ENCODE peak calls at places on chromosomes 16 and 17, in eight cellular contexts. U, W, X, S, T, P, H and N are unnamed samples.

GRCh38 chr16:75821117-75821516 is 94.8 kb upstream of the CPHXL start:
- DNase-seq in U (no peak), W (no peak), X (no peak), S (no peak), T (no peak), P (no peak), H (no peak), N (no peak)

GRCh38 chr16:81201267-81201666 is 37.2 kb upstream of the BCO1 start:
- DNase-seq in U (no peak), W (no peak), X (no peak), S (no peak), T (no peak), P (no peak), H (no peak), N (no peak)

GRCh38 chr17:7184091-7184488 is 4.9 kb upstream of the ASGR1 start:
- DNase-seq in U (peak), W (no peak), X (no peak), S (no peak), T (no peak), P (no peak), H (peak), N (peak)

GRCh38 chr17:73223626-73224616 is 31.1 kb downstream of the COG1 start:
- DNase-seq in U (no peak), W (no peak), X (no peak), S (no peak), T (no peak), P (no peak), H (no peak), N (no peak)

GRCh38 chr17:3571043-3571900 is 13.7 kb upstream of the TRPV3 start:
- DNase-seq in U (no peak), W (no peak), X (no peak), S (no peak), T (no peak), P (no peak), H (no peak), N (no peak)

GRCh38 chr17:60920107-60920506 is 242.5 kb downstream of the BCAS3 start:
- DNase-seq in U (no peak), W (no peak), X (no peak), S (no peak), T (no peak), P (no peak), H (peak), N (no peak)

GRCh38 chr16:57781741-57782606 is 20.3 kb downstream of the KIFC3 start:
- DNase-seq in U (no peak), W (no peak), X (no peak), S (no peak), T (no peak), P (no peak), H (peak), N (no peak)

GRCh38 chr16:53207810-53208752 is 153.3 kb downstream of the CHD9 start:
- DNase-seq in U (peak), W (peak), X (peak), S (peak), T (peak), P (no peak), H (peak), N (peak)

GRCh38 chr17:41666336-41666680 is 22.4 kb upstream of the EIF1 start:
- DNase-seq in U (no peak), W (peak), X (no peak), S (no peak), T (no peak), P (no peak), H (no peak), N (peak)

GRCh38 chr17:50806141-50806643 is 29.2 kb upstream of the WFIKKN2 start:
- DNase-seq in U (no peak), W (no peak), X (no peak), S (peak), T (no peak), P (no peak), H (peak), N (no peak)

GRCh38 chr17:58583486-58583885 is 69.0 kb upstream of the MTMR4 start:
- DNase-seq in U (no peak), W (no peak), X (no peak), S (no peak), T (no peak), P (no peak), H (no peak), N (no peak)

GRCh38 chr17:39527220-39527813 is 66.0 kb downstream of the CDK12 start:
- DNase-seq in U (no peak), W (peak), X (no peak), S (no peak), T (no peak), P (no peak), H (peak), N (no peak)

GRCh38 chr16:10888320-10888937 is 11.4 kb downstream of the CIITA start:
- DNase-seq in U (no peak), W (no peak), X (no peak), S (no peak), T (no peak), P (no peak), H (no peak), N (no peak)

GRCh38 chr16:29737713-29738112 is 8.1 kb downstream of the C16orf54 start:
- DNase-seq in U (no peak), W (no peak), X (no peak), S (no peak), T (no peak), P (no peak), H (no peak), N (no peak)

GRCh38 chr16:12392585-12393089 is 411.1 kb downstream of the CPPED1 start:
- DNase-seq in U (no peak), W (no peak), X (no peak), S (no peak), T (no peak), P (no peak), H (no peak), N (peak)

GRCh38 chr16:17470002-17470870 is 524 bp downstream of the XYLT1 start:
- DNase-seq in U (no peak), W (no peak), X (no peak), S (peak), T (no peak), P (no peak), H (no peak), N (peak)

GRCh38 chr16:86682219-86682904 is 104.0 kb downstream of the FOXL1 start:
- DNase-seq in U (no peak), W (no peak), X (no peak), S (no peak), T (no peak), P (no peak), H (no peak), N (no peak)

GRCh38 chr16:86679490-86679889 is 101.1 kb downstream of the FOXL1 start:
- DNase-seq in U (no peak), W (no peak), X (no peak), S (no peak), T (no peak), P (no peak), H (no peak), N (no peak)

GRCh38 chr16:86681440-86681838 is 103.1 kb downstream of the FOXL1 start:
- DNase-seq in U (no peak), W (no peak), X (no peak), S (no peak), T (no peak), P (no peak), H (no peak), N (no peak)

GRCh38 chr16:86680661-86681439 is 102.5 kb downstream of the FOXL1 start:
- DNase-seq in U (no peak), W (no peak), X (no peak), S (no peak), T (no peak), P (no peak), H (no peak), N (no peak)

GRCh38 chr16:86680137-86680536 is 101.8 kb downstream of the FOXL1 start:
- DNase-seq in U (no peak), W (no peak), X (no peak), S (no peak), T (no peak), P (no peak), H (no peak), N (no peak)
- TF ChIP-seq POLR2AphosphoS5 in U (no peak), W (no peak), X (no peak), S (no peak), T (no peak), P (no peak), H (no peak), N (no peak)

DNA sequence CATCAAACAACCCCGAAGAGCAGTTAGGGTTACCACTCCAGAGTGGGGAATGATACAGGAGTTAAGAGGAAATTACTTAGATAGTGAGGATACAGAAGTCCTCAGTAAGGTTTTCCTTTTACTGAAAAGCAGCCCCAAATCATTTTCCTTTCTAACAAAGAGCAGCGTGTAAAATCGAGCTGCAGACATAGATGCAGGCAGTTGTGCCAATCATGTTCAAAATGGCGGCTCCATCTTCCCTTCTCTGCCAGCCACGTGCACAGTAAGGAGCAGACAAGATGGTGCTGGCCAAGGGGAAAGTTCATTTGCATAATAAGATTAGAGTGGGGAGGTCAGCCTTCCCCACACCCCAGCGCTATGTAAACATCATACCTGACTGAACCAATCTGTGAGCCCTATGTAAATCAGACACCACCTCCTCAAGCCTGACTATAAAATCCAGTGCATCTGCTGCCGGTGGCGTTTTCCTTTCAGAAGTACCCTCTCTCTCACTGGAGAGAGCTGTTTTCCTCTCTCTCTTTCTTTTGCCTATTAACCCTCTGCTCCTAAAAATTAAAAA is 2.5 kb upstream of the SRL start:
- DNase-seq in U (no peak), W (peak), X (no peak), S (no peak), T (no peak), P (no peak), H (no peak), N (no peak)
- TF ChIP-seq POLR2AphosphoS5 in U (no peak), W (no peak), X (no peak), S (no peak), T (no peak), P (no peak), H (no peak), N (no peak)

GRCh38 chr16:19857593-19857992 is 27.1 kb downstream of the GPRC5B start:
- DNase-seq in U (no peak), W (no peak), X (no peak), S (no peak), T (no peak), P (no peak), H (no peak), N (no peak)

GRCh38 chr16:19853973-19854876 is 30.4 kb downstream of the GPRC5B start:
- DNase-seq in U (no peak), W (no peak), X (no peak), S (no peak), T (no peak), P (no peak), H (no peak), N (no peak)

GRCh38 chr16:19858006-19858653 is 26.5 kb downstream of the GPRC5B start:
- DNase-seq in U (no peak), W (no peak), X (no peak), S (no peak), T (no peak), P (no peak), H (no peak), N (no peak)

GRCh38 chr16:19858654-19859018 is 26.0 kb downstream of the GPRC5B start:
- DNase-seq in U (no peak), W (no peak), X (no peak), S (no peak), T (no peak), P (no peak), H (no peak), N (no peak)

DNA sequence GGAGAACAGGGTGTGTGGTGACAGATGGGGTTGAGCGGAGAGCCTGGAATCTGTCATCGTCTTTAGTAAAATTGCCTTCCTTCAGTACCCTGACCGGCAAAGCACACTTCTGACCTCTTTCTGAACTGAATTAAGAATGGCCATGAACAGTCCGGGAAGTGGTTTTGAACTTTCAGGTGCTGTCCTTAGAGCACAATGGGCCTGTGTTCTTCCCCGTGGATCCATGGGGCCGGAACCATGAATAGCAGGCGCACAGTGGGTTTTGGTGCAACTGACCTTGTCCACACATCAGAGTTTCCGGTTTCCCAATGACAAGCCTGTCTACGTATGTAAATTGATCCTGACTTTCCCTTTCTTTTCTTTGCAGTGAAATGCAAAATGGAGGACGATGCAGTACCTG is 28.5 kb downstream of the GPRC5B start:
- DNase-seq in U (no peak), W (no peak), X (no peak), S (no peak), T (no peak), P (no peak), H (no peak), N (no peak)
- TF ChIP-seq POLR2AphosphoS5 in U (no peak), W (no peak), X (no peak), S (no peak), T (no peak), P (no peak), H (no peak), N (no peak)

DNA sequence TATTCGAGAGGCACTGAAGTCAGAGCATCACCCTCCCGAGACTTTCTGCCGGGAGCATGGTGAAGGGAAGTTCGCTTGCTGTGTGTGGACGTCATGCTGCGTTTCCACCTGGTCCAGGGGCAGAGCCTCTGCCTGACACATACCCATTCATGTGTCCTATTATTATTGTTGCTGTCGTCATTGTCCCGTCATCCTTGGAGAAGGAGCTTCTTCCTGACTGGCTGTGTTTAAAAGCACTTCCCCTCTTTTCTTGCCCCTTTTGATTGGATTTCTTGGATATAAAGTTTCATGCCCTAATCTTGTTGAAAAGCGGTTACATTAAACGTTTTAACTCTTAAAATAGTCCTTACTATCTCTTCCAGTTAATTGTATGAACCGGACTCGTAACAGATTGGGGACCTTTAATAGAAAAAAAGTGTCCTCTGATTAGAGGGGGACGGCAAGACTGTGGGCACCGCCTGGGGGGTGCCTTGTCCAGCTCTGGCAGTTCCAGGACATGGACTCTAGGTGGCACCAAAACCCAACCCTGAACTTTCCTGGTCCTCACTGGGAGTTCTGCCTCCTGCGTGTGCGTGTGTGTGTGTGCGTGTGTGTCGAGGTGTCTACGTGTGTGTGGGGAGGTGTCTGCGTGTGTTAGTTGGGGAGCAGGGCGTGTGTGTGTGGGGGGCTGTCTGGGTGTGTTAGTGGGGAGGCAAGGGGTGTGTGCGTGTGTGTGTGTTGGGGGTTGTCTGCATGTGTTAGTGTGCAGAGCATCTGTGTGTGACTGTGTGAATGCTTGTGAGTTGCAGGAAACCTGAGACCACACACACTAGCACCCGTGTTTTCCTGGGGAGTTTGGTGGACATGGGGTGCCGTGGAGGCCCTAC is 133.3 kb upstream of the CIBAR2 start:
- DNase-seq in U (peak), W (peak), X (no peak), S (peak), T (no peak), P (no peak), H (peak), N (peak)
- TF ChIP-seq POLR2AphosphoS5 in U (no peak), W (no peak), X (no peak), S (no peak), T (no peak), P (no peak), H (no peak), N (no peak)

GRCh38 chr17:59851431-59852375 is 41.0 kb downstream of the TUBD1 start:
- DNase-seq in U (peak), W (peak), X (no peak), S (no peak), T (no peak), P (peak), H (no peak), N (peak)

GRCh38 chr17:59848778-59849177 is 44.0 kb downstream of the TUBD1 start:
- DNase-seq in U (no peak), W (no peak), X (no peak), S (no peak), T (no peak), P (no peak), H (peak), N (peak)

GRCh38 chr17:59856859-59857794 is 35.6 kb downstream of the TUBD1 start:
- DNase-seq in U (no peak), W (no peak), X (no peak), S (no peak), T (no peak), P (no peak), H (no peak), N (no peak)

GRCh38 chr17:59858167-59858790 is 34.5 kb downstream of the TUBD1 start:
- DNase-seq in U (no peak), W (no peak), X (no peak), S (no peak), T (no peak), P (no peak), H (no peak), N (no peak)

DNA sequence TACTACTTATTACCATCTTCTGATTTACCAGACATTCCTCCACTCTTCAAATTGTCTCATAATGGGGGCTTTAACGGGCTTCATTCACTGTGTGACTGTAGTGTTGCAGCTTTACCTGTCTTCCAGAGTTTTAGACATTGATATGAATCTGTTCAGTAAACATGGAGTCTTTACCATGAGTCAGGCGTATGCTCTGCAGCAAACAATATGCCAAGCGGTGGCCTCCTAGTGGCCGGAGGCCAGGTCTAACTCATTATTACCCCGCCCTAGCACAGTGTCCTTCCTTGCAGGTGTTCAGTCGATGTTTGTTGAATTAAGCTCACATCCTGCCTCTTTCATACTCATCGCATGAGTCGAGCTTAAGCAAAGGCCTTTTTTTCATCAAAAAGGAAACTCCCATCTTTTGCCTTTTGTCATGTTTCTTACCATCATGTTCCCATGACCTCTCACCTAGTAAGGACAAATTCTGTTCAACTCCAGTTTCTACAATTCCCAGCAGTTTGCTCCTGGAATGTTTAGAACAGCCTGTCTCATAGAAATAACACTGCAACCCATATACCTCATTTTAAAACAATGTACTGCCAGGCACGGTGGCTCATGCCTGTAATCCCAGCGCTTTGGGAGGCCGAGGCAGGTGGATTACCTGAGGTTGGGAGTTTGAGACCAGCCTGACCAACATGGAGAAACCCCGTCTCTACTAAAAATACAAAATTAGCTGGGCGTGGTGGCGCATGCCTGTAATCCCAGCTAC is 39.4 kb downstream of the TUBD1 start:
- DNase-seq in U (peak), W (peak), X (no peak), S (no peak), T (no peak), P (peak), H (peak), N (peak)
- TF ChIP-seq POLR2AphosphoS5 in U (peak), W (no peak), X (no peak), S (no peak), T (no peak), P (peak), H (peak), N (no peak)

GRCh38 chr16:25783226-25783625 is 91.5 kb downstream of the HS3ST4 start:
- DNase-seq in U (no peak), W (no peak), X (no peak), S (no peak), T (no peak), P (no peak), H (no peak), N (no peak)
- TF ChIP-seq POLR2AphosphoS5 in U (no peak), W (no peak), X (no peak), S (no peak), T (no peak), P (no peak), H (no peak), N (no peak)

DNA sequence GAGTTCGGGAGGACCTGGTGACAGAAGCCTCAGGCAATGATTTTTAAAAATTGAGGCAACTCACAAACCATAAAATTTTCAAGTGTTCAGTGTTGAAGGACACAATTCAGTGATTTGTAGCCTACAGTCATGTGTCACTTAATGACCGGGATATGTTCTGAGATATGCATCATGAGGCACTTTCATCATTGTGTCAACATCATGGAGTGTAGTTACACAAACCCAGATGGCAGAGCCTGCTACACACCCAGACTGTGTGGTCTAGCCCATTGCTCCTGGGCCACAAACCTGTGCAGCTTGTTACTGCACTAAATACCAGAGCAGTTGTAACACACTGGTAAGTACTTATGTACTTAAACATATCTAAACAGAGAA is 1.6 kb downstream of the PRSS41 start:
- DNase-seq in U (peak), W (no peak), X (no peak), S (no peak), T (no peak), P (no peak), H (peak), N (peak)
- TF ChIP-seq POLR2AphosphoS5 in U (peak), W (no peak), X (no peak), S (no peak), T (no peak), P (no peak), H (no peak), N (no peak)

GRCh38 chr16:46830902-46831647 is at the start of gene C16orf87:
- DNase-seq in U (peak), W (peak), X (no peak), S (peak), T (peak), P (peak), H (peak), N (peak)
- TF ChIP-seq POLR2AphosphoS5 in U (peak), W (peak), X (peak), S (peak), T (peak), P (no peak), H (peak), N (peak)